ENCODE peak calls at places on chromosomes 12 and 14, in four cellular contexts. One of them, this sample, is unnamed.

GRCh38 chr12:107241421-107241820 is 148.1 kb upstream of the CRY1 start:
- DNase-seq in activated T-cell treated with anti-CD3 and anti-CD28 coated beads, Interleukin-2, amount 50 U/mL, for 1 hour: no peak
- DNase-seq in LoVo: no peak
- DNase-seq in GM23338: no peak
- DNase-seq in this sample: no peak

GRCh38 chr12:42758806-42759205 is 169.3 kb upstream of the PRICKLE1 start:
- DNase-seq in activated T-cell treated with anti-CD3 and anti-CD28 coated beads, Interleukin-2, amount 50 U/mL, for 1 hour: no peak
- DNase-seq in LoVo: no peak
- DNase-seq in GM23338: no peak
- DNase-seq in this sample: no peak

GRCh38 chr14:53126705-53127104 is 26.4 kb downstream of the DDHD1 start:
- DNase-seq in activated T-cell treated with anti-CD3 and anti-CD28 coated beads, Interleukin-2, amount 50 U/mL, for 1 hour: no peak
- DNase-seq in LoVo: no peak
- DNase-seq in GM23338: no peak
- DNase-seq in this sample: no peak

GRCh38 chr12:6361834-6362233 is 13.5 kb downstream of the SCNN1A start:
- DNase-seq in activated T-cell treated with anti-CD3 and anti-CD28 coated beads, Interleukin-2, amount 50 U/mL, for 1 hour: no peak
- DNase-seq in LoVo: peak
- DNase-seq in GM23338: no peak
- DNase-seq in this sample: no peak

GRCh38 chr12:102955926-102956737 is 1.3 kb upstream of the ASCL1 start:
- DNase-seq in activated T-cell treated with anti-CD3 and anti-CD28 coated beads, Interleukin-2, amount 50 U/mL, for 1 hour: no peak
- DNase-seq in LoVo: no peak
- DNase-seq in GM23338: peak
- DNase-seq in this sample: no peak

GRCh38 chr14:92753250-92753649 is 4.8 kb upstream of the LGMN start:
- DNase-seq in activated T-cell treated with anti-CD3 and anti-CD28 coated beads, Interleukin-2, amount 50 U/mL, for 1 hour: no peak
- DNase-seq in LoVo: no peak
- DNase-seq in GM23338: no peak
- DNase-seq in this sample: no peak

GRCh38 chr12:34400986-34401658 is 378.8 kb downstream of the ALG10 start:
- DNase-seq in activated T-cell treated with anti-CD3 and anti-CD28 coated beads, Interleukin-2, amount 50 U/mL, for 1 hour: peak
- DNase-seq in LoVo: no peak
- DNase-seq in GM23338: no peak
- DNase-seq in this sample: no peak

GRCh38 chr12:98594050-98594853 is 766 bp downstream of the SLC25A3 start:
- DNase-seq in activated T-cell treated with anti-CD3 and anti-CD28 coated beads, Interleukin-2, amount 50 U/mL, for 1 hour: no peak
- DNase-seq in LoVo: peak
- DNase-seq in GM23338: peak
- DNase-seq in this sample: no peak

GRCh38 chr14:65237956-65238355 is 135.6 kb upstream of the MAX start:
- DNase-seq in activated T-cell treated with anti-CD3 and anti-CD28 coated beads, Interleukin-2, amount 50 U/mL, for 1 hour: no peak
- DNase-seq in LoVo: no peak
- DNase-seq in GM23338: peak
- DNase-seq in this sample: no peak

GRCh38 chr12:50070314-50071060 is 13.1 kb downstream of the ASIC1 start:
- DNase-seq in activated T-cell treated with anti-CD3 and anti-CD28 coated beads, Interleukin-2, amount 50 U/mL, for 1 hour: peak
- DNase-seq in LoVo: peak
- DNase-seq in GM23338: peak
- DNase-seq in this sample: peak

GRCh38 chr12:100404769-100405407 is 48.0 kb downstream of the SLC17A8 start:
- DNase-seq in activated T-cell treated with anti-CD3 and anti-CD28 coated beads, Interleukin-2, amount 50 U/mL, for 1 hour: no peak
- DNase-seq in LoVo: no peak
- DNase-seq in GM23338: peak
- DNase-seq in this sample: no peak

GRCh38 chr12:7241404-7242005 is 52.0 kb downstream of the PEX5 start:
- DNase-seq in activated T-cell treated with anti-CD3 and anti-CD28 coated beads, Interleukin-2, amount 50 U/mL, for 1 hour: no peak
- DNase-seq in LoVo: no peak
- DNase-seq in GM23338: no peak
- DNase-seq in this sample: no peak

GRCh38 chr12:47734725-47735480 is 9.6 kb upstream of the ENDOU start:
- DNase-seq in activated T-cell treated with anti-CD3 and anti-CD28 coated beads, Interleukin-2, amount 50 U/mL, for 1 hour: no peak
- DNase-seq in LoVo: no peak
- DNase-seq in GM23338: peak
- DNase-seq in this sample: no peak

GRCh38 chr14:62209287-62209899 is 447.2 kb downstream of the SNAPC1 start:
- DNase-seq in activated T-cell treated with anti-CD3 and anti-CD28 coated beads, Interleukin-2, amount 50 U/mL, for 1 hour: no peak
- DNase-seq in LoVo: no peak
- DNase-seq in GM23338: no peak
- DNase-seq in this sample: no peak

GRCh38 chr12:1719139-1719538 is 28.3 kb downstream of the ADIPOR2 start:
- DNase-seq in activated T-cell treated with anti-CD3 and anti-CD28 coated beads, Interleukin-2, amount 50 U/mL, for 1 hour: no peak
- DNase-seq in LoVo: no peak
- DNase-seq in GM23338: no peak
- DNase-seq in this sample: no peak

GRCh38 chr12:49033611-49034286 is 15.2 kb upstream of the PRKAG1 start:
- DNase-seq in activated T-cell treated with anti-CD3 and anti-CD28 coated beads, Interleukin-2, amount 50 U/mL, for 1 hour: no peak
- DNase-seq in LoVo: no peak
- DNase-seq in GM23338: no peak
- DNase-seq in this sample: no peak

GRCh38 chr14:87252103-87252502 is 740.9 kb downstream of the GALC start:
- DNase-seq in activated T-cell treated with anti-CD3 and anti-CD28 coated beads, Interleukin-2, amount 50 U/mL, for 1 hour: no peak
- DNase-seq in LoVo: no peak
- DNase-seq in GM23338: peak
- DNase-seq in this sample: no peak

This sample was measured in NCI-H446 treated with DMSO at 0.1 percent for 48 hours.